ENCODE peak calls at places on chromosomes 4 and X, in six cellular contexts. W is Peyer's patch, J is GM12878, U is IMR-90, C is sigmoid colon, F is suprapubic skin. N is an unnamed sample.

GRCh38 chrX:103254171-103254824 is 657 bp downstream of the TCEAL8 start:
- DNase-seq in W (peak; percentile 75), J (peak; percentile 3), U (peak; percentile 23), C (peak; percentile 74), F (no peak), N (peak; percentile 64)

GRCh38 chr4:100113732-100114131 is 76.5 kb downstream of the DDIT4L start:
- DNase-seq in W (no peak), J (no peak), U (no peak), C (no peak), F (no peak), N (no peak)

GRCh38 chr4:70703695-70704332 is 15.5 kb downstream of the UTP3 start:
- DNase-seq in W (no peak), J (no peak), U (peak; percentile 83), C (no peak), F (no peak), N (no peak)

GRCh38 chrX:81378550-81378949 is 176.6 kb downstream of the SH3BGRL start:
- DNase-seq in W (no peak), J (no peak), U (no peak), C (no peak), F (no peak), N (no peak)

GRCh38 chr4:9812530-9813340 is 31.3 kb downstream of the DRD5 start:
- DNase-seq in W (no peak), J (peak; percentile 57), U (no peak), C (no peak), F (no peak), N (peak; percentile 66)

GRCh38 chrX:46777971-46778810 is 19.3 kb upstream of the SLC9A7 start:
- DNase-seq in W (no peak), J (no peak), U (peak; percentile 56), C (no peak), F (no peak), N (peak; percentile 18)

GRCh38 chr4:3322059-3322550 is 29.3 kb downstream of the RGS12 start:
- DNase-seq in W (no peak), J (no peak), U (peak; percentile 46), C (no peak), F (peak; percentile 75), N (no peak)

GRCh38 chr4:165324203-165324917 is 3.1 kb upstream of the MSMO1 start:
- DNase-seq in W (no peak), J (no peak), U (no peak), C (no peak), F (no peak), N (no peak)

GRCh38 chrX:53160297-53160983 is 64.6 kb downstream of the KDM5C start:
- DNase-seq in W (no peak), J (no peak), U (no peak), C (no peak), F (no peak), N (no peak)

GRCh38 chr4:48642421-48643144 is 137.5 kb downstream of the FRYL start:
- DNase-seq in W (no peak), J (no peak), U (peak; percentile 33), C (no peak), F (no peak), N (no peak)

GRCh38 chr4:100582146-100582545 is 64.3 kb upstream of the EMCN start:
- DNase-seq in W (no peak), J (no peak), U (no peak), C (no peak), F (no peak), N (no peak)

GRCh38 chr4:183691897-183692296 is 32.8 kb downstream of the TRAPPC11 start:
- DNase-seq in W (no peak), J (no peak), U (no peak), C (no peak), F (no peak), N (no peak)

GRCh38 chr4:39689970-39690369 is 8.0 kb upstream of the UBE2K start:
- DNase-seq in W (no peak), J (no peak), U (no peak), C (no peak), F (no peak), N (no peak)

GRCh38 chrX:151695583-151695930 is 299 bp downstream of the PRRG3 start:
- DNase-seq in W (no peak), J (no peak), U (no peak), C (no peak), F (no peak), N (no peak)
- H3K4me3 ChIP-seq in W (no peak overlapping the region), J (no peak overlapping the region), U (no peak overlapping the region), C (no peak overlapping the region), F (peak overlapping the region; percentile 44), N (no peak overlapping the region)

DNA sequence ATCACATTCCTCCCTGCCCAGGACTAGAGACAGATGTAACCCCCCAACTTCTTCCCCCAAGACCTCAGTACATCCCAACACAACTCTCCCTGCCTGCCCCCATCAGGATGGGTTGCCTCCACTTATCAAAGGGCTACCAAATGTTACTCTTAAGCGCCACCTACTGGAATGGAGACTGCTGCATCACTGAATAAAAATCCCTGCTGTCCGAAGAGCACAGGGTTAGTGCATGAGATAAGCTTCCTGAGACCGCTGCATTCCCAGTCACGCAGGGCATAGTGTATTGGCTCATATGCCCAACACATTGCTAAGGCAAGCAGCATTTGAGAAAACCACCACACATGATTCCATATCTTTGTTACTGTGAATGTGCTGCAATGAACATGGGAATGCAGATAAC is 544.5 kb downstream of the PPP4R3C start:
- DNase-seq in W (no peak), J (no peak), U (no peak), C (no peak), F (no peak), N (peak; percentile 11)
- TF ChIP-seq CTCF in W (no peak), J (peak; percentile 55), U (no peak), C (no peak), F (no peak), N (peak; percentile 33)

DNA sequence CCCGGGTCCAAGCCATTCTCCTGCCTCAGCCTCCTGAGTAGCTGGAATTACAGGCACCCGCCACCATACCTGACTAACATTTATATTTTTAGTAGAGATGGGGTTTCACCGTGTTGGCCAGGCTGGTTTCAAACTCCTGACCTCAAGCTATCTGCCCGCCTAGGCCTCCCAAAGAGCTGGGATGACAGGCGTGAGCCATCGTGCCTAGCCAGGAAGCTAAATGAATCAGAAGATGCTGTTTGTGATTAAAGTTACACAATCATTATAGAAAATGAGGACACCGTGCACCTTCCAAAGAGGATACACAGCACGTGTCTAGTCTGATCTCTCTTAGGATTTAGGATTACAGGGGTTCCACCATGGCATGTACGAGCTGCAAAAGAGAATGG is 99.6 kb downstream of the DHRSX start:
- DNase-seq in W (no peak), J (no peak), U (no peak), C (no peak), F (peak; percentile 75), N (no peak)
- H3K4me3 ChIP-seq in W (no peak overlapping the region), J (no peak overlapping the region), U (no peak overlapping the region), C (no peak overlapping the region), F (peak overlapping the region; percentile 31), N (no peak overlapping the region)

GRCh38 chrX:27918799-27919198 is 62.5 kb downstream of the DCAF8L1 start:
- DNase-seq in W (peak; percentile 66), J (no peak), U (peak; percentile 4), C (no peak), F (no peak), N (no peak)
- TF ChIP-seq CTCF in W (peak; percentile 34), J (no peak), U (peak; percentile 35), C (no peak), F (no peak), N (no peak)

GRCh38 chr4:1794809-1795303 is 1.8 kb downstream of the FGFR3 start:
- DNase-seq in W (no peak), J (no peak), U (no peak), C (no peak), F (no peak), N (no peak)

GRCh38 chr4:1793496-1793840 is 375 bp downstream of the FGFR3 start:
- DNase-seq in W (peak; percentile 61), J (no peak), U (no peak), C (no peak), F (no peak), N (peak; percentile 16)

GRCh38 chr4:1792158-1792831 is 798 bp upstream of the FGFR3 start:
- DNase-seq in W (no peak), J (no peak), U (no peak), C (no peak), F (no peak), N (no peak)

GRCh38 chr4:1793940-1794808 is 1.1 kb downstream of the FGFR3 start:
- DNase-seq in W (no peak), J (no peak), U (no peak), C (no peak), F (no peak), N (no peak)

DNA sequence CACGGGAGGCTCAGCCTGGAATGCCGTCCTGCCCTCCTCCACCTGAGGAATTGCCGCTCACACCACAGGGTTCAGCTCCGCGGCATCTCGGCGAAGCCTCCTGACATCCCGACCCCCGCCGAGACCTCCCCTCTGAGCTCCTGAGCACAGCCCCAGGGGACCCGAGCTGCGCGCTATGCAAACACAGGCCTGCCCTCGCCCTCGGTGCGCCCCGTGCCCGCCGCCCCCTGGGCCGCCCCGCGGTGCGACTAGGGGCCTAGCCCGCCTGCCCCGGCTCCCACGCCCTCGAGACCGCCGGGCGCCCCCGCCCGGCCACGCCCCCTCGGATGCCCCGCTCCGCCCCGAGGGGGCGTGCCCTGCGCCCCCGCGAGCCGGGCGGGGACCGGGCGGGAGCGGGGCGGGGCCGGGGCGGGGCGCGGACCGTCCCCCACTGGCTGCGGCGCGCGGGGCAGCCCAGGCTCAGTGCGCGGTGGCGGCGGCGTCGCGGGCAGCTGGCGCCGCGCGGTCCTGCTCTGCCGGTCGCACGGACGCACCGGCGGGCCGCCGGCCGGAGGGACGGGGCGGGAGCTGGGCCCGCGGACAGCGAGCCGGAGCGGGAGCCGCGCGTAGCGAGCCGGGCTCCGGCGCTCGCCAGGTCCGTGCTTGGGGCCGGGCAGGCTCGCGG is at the start of gene FGFR3:
- DNase-seq in W (peak; percentile 60), J (no peak), U (no peak), C (no peak), F (no peak), N (peak; percentile 22)
- H3K4me3 ChIP-seq in W (peak within 1 kb of the TSS; percentile 74), J (no peak within 1 kb of the TSS), U (peak within 1 kb of the TSS; percentile 65), C (no peak within 1 kb of the TSS), F (peak within 1 kb of the TSS; percentile 70), N (no peak within 1 kb of the TSS)

DNA sequence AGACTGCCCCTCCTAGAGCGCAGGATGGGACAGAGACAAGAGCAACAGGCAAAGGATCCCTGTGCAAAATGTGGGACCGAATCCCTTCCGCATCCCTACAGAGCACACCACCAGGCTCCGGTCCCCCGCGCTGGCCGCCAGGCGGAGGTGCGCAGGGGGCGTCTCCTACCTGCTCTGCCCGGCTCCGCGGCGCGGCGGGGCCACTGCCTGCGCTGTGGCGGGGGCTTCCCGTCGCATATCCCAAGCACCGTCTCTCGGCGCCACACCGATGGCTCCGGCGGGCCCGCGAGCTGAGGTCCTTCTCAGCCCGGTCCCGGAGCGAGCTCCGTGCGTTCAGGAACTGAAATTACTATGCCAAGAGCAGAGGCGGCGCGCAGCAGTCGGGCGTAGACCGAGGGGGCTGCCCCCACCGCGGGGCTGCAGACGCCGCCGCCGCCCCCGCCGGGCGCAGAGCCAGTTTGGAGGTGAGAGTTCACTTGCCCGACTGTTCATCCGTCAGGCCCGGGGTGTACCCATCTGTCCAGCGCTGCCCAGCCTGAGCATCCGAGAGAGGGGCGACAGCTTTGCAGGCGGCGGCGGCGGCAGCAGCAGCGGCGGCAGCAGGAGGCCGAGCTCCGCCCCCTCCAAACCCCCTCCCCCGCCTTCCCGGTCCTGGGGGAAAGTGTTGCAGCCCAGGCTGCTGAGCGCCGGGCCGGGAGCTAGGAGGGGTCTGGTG is at the start of gene GPRIN3:
- DNase-seq in W (peak; percentile 77), J (no peak), U (no peak), C (peak; percentile 72), F (peak; percentile 82), N (no peak)
- TF ChIP-seq CTCF in W (peak; percentile 4), J (no peak), U (no peak), C (no peak), F (no peak), N (no peak)